ENCODE peak calls at places on chromosomes 6 and 20, in nine cellular contexts. D, E, T, C, B, K, Q, R and X are unnamed samples.

GRCh38 chr6:88378639-88379038 is 212.5 kb upstream of the CNR1 start:
- DNase-seq in D (no peak), E (no peak), T (peak), C (no peak), B (no peak), K (no peak), Q (no peak), R (no peak), X (no peak)

GRCh38 chr20:57611605-57612311 is 8.5 kb downstream of the ZBP1 start:
- DNase-seq in D (no peak), E (no peak), T (no peak), C (no peak), B (no peak), K (no peak), Q (no peak), R (no peak), X (peak)

GRCh38 chr20:48287552-48288170 is 502.4 kb upstream of the SULF2 start:
- DNase-seq in D (no peak), E (no peak), T (no peak), C (no peak), B (no peak), K (no peak), Q (no peak), R (no peak), X (no peak)

GRCh38 chr6:124960757-124961467 is 1.3 kb upstream of the RNF217 start:
- DNase-seq in D (no peak), E (peak), T (peak), C (no peak), B (no peak), K (no peak), Q (no peak), R (no peak), X (no peak)

GRCh38 chr6:11732036-11732545 is 46.5 kb downstream of the ADTRP start:
- DNase-seq in D (no peak), E (peak), T (peak), C (no peak), B (no peak), K (peak), Q (no peak), R (peak), X (peak)

GRCh38 chr6:82067021-82067420 is 180.5 kb downstream of the IBTK start:
- DNase-seq in D (no peak), E (no peak), T (peak), C (no peak), B (no peak), K (peak), Q (no peak), R (no peak), X (no peak)

GRCh38 chr20:63572788-63573738 is 976 bp downstream of the HELZ2 start:
- DNase-seq in D (no peak), E (no peak), T (peak), C (no peak), B (no peak), K (no peak), Q (peak), R (no peak), X (no peak)

GRCh38 chr6:152979116-152979515 is 3.7 kb downstream of the FBXO5 start:
- DNase-seq in D (no peak), E (no peak), T (no peak), C (no peak), B (no peak), K (no peak), Q (no peak), R (no peak), X (no peak)

GRCh38 chr6:109322825-109323580 is 59.3 kb downstream of the CD164 start:
- DNase-seq in D (no peak), E (no peak), T (peak), C (no peak), B (no peak), K (peak), Q (no peak), R (peak), X (no peak)

GRCh38 chr20:58714340-58714922 is 21.8 kb downstream of the NPEPL1 start:
- DNase-seq in D (no peak), E (no peak), T (no peak), C (no peak), B (no peak), K (no peak), Q (no peak), R (no peak), X (peak)

GRCh38 chr20:64044484-64045247 is 4.8 kb downstream of the SOX18 start:
- DNase-seq in D (no peak), E (peak), T (peak), C (no peak), B (no peak), K (no peak), Q (no peak), R (peak), X (no peak)

GRCh38 chr6:57221191-57221935 is 744 bp downstream of the RAB23 start:
- DNase-seq in D (no peak), E (peak), T (peak), C (peak), B (peak), K (no peak), Q (peak), R (peak), X (peak)

GRCh38 chr6:124073820-124074587 is 270.3 kb downstream of the NKAIN2 start:
- DNase-seq in D (no peak), E (no peak), T (no peak), C (no peak), B (no peak), K (no peak), Q (no peak), R (no peak), X (no peak)

GRCh38 chr20:5522422-5522821 is 205.7 kb upstream of the PROKR2 start:
- DNase-seq in D (no peak), E (no peak), T (no peak), C (no peak), B (no peak), K (no peak), Q (no peak), R (no peak), X (no peak)

GRCh38 chr20:33372993-33373441 is 28.3 kb downstream of the CDK5RAP1 start:
- DNase-seq in D (no peak), E (no peak), T (no peak), C (no peak), B (no peak), K (no peak), Q (no peak), R (no peak), X (no peak)